ENCODE peak calls at places on chromosomes 3 and 15, in nine cellular contexts. One of them, this sample, is unnamed.

GRCh38 chr3:73542127-73542526 is 82.6 kb downstream of the PDZRN3 start:
- DNase-seq in PC-9: no peak
- DNase-seq in tibial artery: no peak
- DNase-seq in K562: no peak
- DNase-seq in effector memory CD4-positive, alpha-beta T cell: no peak
- DNase-seq in CD4-positive, alpha-beta memory T cell: no peak
- DNase-seq in esophagus squamous epithelium: no peak
- DNase-seq in iPS DF 6.9: no peak
- DNase-seq in breast epithelium: peak; percentile 42
- DNase-seq in this sample: no peak

GRCh38 chr3:12541625-12542024 is 3.7 kb downstream of the MKRN2OS start:
- DNase-seq in K562: no peak
- DNase-seq in iPS DF 6.9: no peak
- DNase-seq in effector memory CD4-positive, alpha-beta T cell: no peak
- DNase-seq in PC-9: no peak
- DNase-seq in breast epithelium: no peak
- DNase-seq in CD4-positive, alpha-beta memory T cell: no peak
- DNase-seq in tibial artery: no peak
- DNase-seq in esophagus squamous epithelium: no peak
- DNase-seq in this sample: no peak

GRCh38 chr3:107806021-107806420 is 283.3 kb downstream of the BBX start:
- DNase-seq in esophagus squamous epithelium: no peak
- DNase-seq in effector memory CD4-positive, alpha-beta T cell: no peak
- DNase-seq in tibial artery: no peak
- DNase-seq in K562: no peak
- DNase-seq in CD4-positive, alpha-beta memory T cell: no peak
- DNase-seq in PC-9: no peak
- DNase-seq in breast epithelium: no peak
- DNase-seq in iPS DF 6.9: no peak
- DNase-seq in this sample: no peak

GRCh38 chr15:70093070-70093469 is 4.6 kb downstream of the TLE3 start:
- DNase-seq in esophagus squamous epithelium: no peak
- DNase-seq in K562: no peak
- DNase-seq in breast epithelium: no peak
- DNase-seq in PC-9: no peak
- DNase-seq in iPS DF 6.9: no peak
- DNase-seq in effector memory CD4-positive, alpha-beta T cell: no peak
- DNase-seq in tibial artery: no peak
- DNase-seq in CD4-positive, alpha-beta memory T cell: no peak
- DNase-seq in this sample: no peak

GRCh38 chr3:44492496-44492895 is 15.0 kb upstream of the ZNF445 start:
- DNase-seq in tibial artery: no peak
- DNase-seq in K562: no peak
- DNase-seq in PC-9: no peak
- DNase-seq in CD4-positive, alpha-beta memory T cell: no peak
- DNase-seq in iPS DF 6.9: no peak
- DNase-seq in effector memory CD4-positive, alpha-beta T cell: no peak
- DNase-seq in esophagus squamous epithelium: no peak
- DNase-seq in breast epithelium: no peak
- DNase-seq in this sample: no peak

GRCh38 chr15:40058476-40059140 is 19.6 kb upstream of the SRP14 start:
- DNase-seq in K562: no peak
- DNase-seq in breast epithelium: no peak
- DNase-seq in tibial artery: no peak
- DNase-seq in effector memory CD4-positive, alpha-beta T cell: no peak
- DNase-seq in esophagus squamous epithelium: no peak
- DNase-seq in PC-9: no peak
- DNase-seq in iPS DF 6.9: no peak
- DNase-seq in CD4-positive, alpha-beta memory T cell: no peak
- DNase-seq in this sample: no peak

GRCh38 chr15:71364117-71364584 is 248.9 kb downstream of the THSD4 start:
- DNase-seq in PC-9: no peak
- DNase-seq in breast epithelium: no peak
- DNase-seq in tibial artery: no peak
- DNase-seq in CD4-positive, alpha-beta memory T cell: no peak
- DNase-seq in K562: no peak
- DNase-seq in iPS DF 6.9: no peak
- DNase-seq in esophagus squamous epithelium: no peak
- DNase-seq in effector memory CD4-positive, alpha-beta T cell: no peak
- DNase-seq in this sample: no peak

GRCh38 chr3:148528024-148528423 is 169.7 kb upstream of the AGTR1 start:
- DNase-seq in breast epithelium: no peak
- DNase-seq in esophagus squamous epithelium: no peak
- DNase-seq in iPS DF 6.9: no peak
- DNase-seq in tibial artery: no peak
- DNase-seq in effector memory CD4-positive, alpha-beta T cell: no peak
- DNase-seq in CD4-positive, alpha-beta memory T cell: no peak
- DNase-seq in PC-9: no peak
- DNase-seq in K562: no peak
- DNase-seq in this sample: no peak

GRCh38 chr15:29822100-29822684 is at the start of gene TJP1:
- DNase-seq in breast epithelium: peak; percentile 55
- DNase-seq in iPS DF 6.9: no peak
- DNase-seq in K562: peak; percentile 87
- DNase-seq in CD4-positive, alpha-beta memory T cell: no peak
- DNase-seq in PC-9: peak; percentile 86
- DNase-seq in esophagus squamous epithelium: no peak
- DNase-seq in effector memory CD4-positive, alpha-beta T cell: no peak
- DNase-seq in tibial artery: peak; percentile 75
- DNase-seq in this sample: peak; percentile 83

GRCh38 chr3:127496256-127496655 is 94.3 kb downstream of the TPRA1 start:
- DNase-seq in effector memory CD4-positive, alpha-beta T cell: no peak
- DNase-seq in CD4-positive, alpha-beta memory T cell: no peak
- DNase-seq in breast epithelium: no peak
- DNase-seq in iPS DF 6.9: no peak
- DNase-seq in K562: no peak
- DNase-seq in PC-9: no peak
- DNase-seq in tibial artery: no peak
- DNase-seq in esophagus squamous epithelium: no peak
- DNase-seq in this sample: no peak

GRCh38 chr3:127493924-127494646 is 96.4 kb downstream of the TPRA1 start:
- DNase-seq in breast epithelium: no peak
- DNase-seq in CD4-positive, alpha-beta memory T cell: no peak
- DNase-seq in tibial artery: no peak
- DNase-seq in K562: no peak
- DNase-seq in iPS DF 6.9: no peak
- DNase-seq in esophagus squamous epithelium: no peak
- DNase-seq in effector memory CD4-positive, alpha-beta T cell: no peak
- DNase-seq in PC-9: no peak
- DNase-seq in this sample: no peak

GRCh38 chr3:127495821-127496220 is 94.7 kb downstream of the TPRA1 start:
- DNase-seq in K562: no peak
- DNase-seq in iPS DF 6.9: no peak
- DNase-seq in effector memory CD4-positive, alpha-beta T cell: no peak
- DNase-seq in esophagus squamous epithelium: no peak
- DNase-seq in CD4-positive, alpha-beta memory T cell: no peak
- DNase-seq in PC-9: no peak
- DNase-seq in breast epithelium: no peak
- DNase-seq in tibial artery: no peak
- DNase-seq in this sample: no peak

GRCh38 chr3:127501177-127501576 is 89.4 kb downstream of the TPRA1 start:
- DNase-seq in tibial artery: no peak
- DNase-seq in effector memory CD4-positive, alpha-beta T cell: no peak
- DNase-seq in K562: no peak
- DNase-seq in esophagus squamous epithelium: no peak
- DNase-seq in CD4-positive, alpha-beta memory T cell: no peak
- DNase-seq in breast epithelium: no peak
- DNase-seq in iPS DF 6.9: no peak
- DNase-seq in PC-9: no peak
- DNase-seq in this sample: no peak

GRCh38 chr3:127497166-127497565 is 93.4 kb downstream of the TPRA1 start:
- DNase-seq in tibial artery: no peak
- DNase-seq in breast epithelium: no peak
- DNase-seq in esophagus squamous epithelium: no peak
- DNase-seq in PC-9: no peak
- DNase-seq in effector memory CD4-positive, alpha-beta T cell: no peak
- DNase-seq in iPS DF 6.9: no peak
- DNase-seq in K562: no peak
- DNase-seq in CD4-positive, alpha-beta memory T cell: no peak
- DNase-seq in this sample: no peak
- H3K9me3 ChIP-seq in tibial artery: no peaks in the 10 kb centered on the region
- H3K9me3 ChIP-seq in breast epithelium: peaks cover 26% of the 10 kb centered on the region
- H3K9me3 ChIP-seq in esophagus squamous epithelium: peaks cover 22% of the 10 kb centered on the region
- H3K9me3 ChIP-seq in PC-9: no peaks in the 10 kb centered on the region
- H3K9me3 ChIP-seq in effector memory CD4-positive, alpha-beta T cell: no peaks in the 10 kb centered on the region
- H3K9me3 ChIP-seq in iPS DF 6.9: peaks cover 3% of the 10 kb centered on the region
- H3K9me3 ChIP-seq in K562: no peaks in the 10 kb centered on the region
- H3K9me3 ChIP-seq in CD4-positive, alpha-beta memory T cell: no peaks in the 10 kb centered on the region
- H3K9me3 ChIP-seq in this sample: peaks cover 21% of the 10 kb centered on the region

GRCh38 chr3:71846189-71846588 is 61.2 kb upstream of the PROK2 start:
- DNase-seq in tibial artery: no peak
- DNase-seq in effector memory CD4-positive, alpha-beta T cell: no peak
- DNase-seq in K562: no peak
- DNase-seq in PC-9: no peak
- DNase-seq in breast epithelium: no peak
- DNase-seq in esophagus squamous epithelium: no peak
- DNase-seq in iPS DF 6.9: no peak
- DNase-seq in CD4-positive, alpha-beta memory T cell: no peak
- DNase-seq in this sample: no peak
- H3K4me3 ChIP-seq in tibial artery: no peak overlapping the region
- H3K4me3 ChIP-seq in effector memory CD4-positive, alpha-beta T cell: no peak overlapping the region
- H3K4me3 ChIP-seq in K562: no peak overlapping the region
- H3K4me3 ChIP-seq in PC-9: no peak overlapping the region
- H3K4me3 ChIP-seq in breast epithelium: no peak overlapping the region
- H3K4me3 ChIP-seq in esophagus squamous epithelium: no peak overlapping the region
- H3K4me3 ChIP-seq in iPS DF 6.9: no peak overlapping the region
- H3K4me3 ChIP-seq in CD4-positive, alpha-beta memory T cell: no peak overlapping the region
- H3K4me3 ChIP-seq in this sample: no peak overlapping the region

GRCh38 chr15:31545257-31545656 is 218.6 kb downstream of the KLF13 start:
- DNase-seq in PC-9: no peak
- DNase-seq in effector memory CD4-positive, alpha-beta T cell: no peak
- DNase-seq in tibial artery: no peak
- DNase-seq in breast epithelium: no peak
- DNase-seq in iPS DF 6.9: no peak
- DNase-seq in K562: no peak
- DNase-seq in CD4-positive, alpha-beta memory T cell: no peak
- DNase-seq in esophagus squamous epithelium: no peak
- DNase-seq in this sample: no peak
- H3K27me3 ChIP-seq in PC-9: no peaks in the 10 kb centered on the region
- H3K27me3 ChIP-seq in effector memory CD4-positive, alpha-beta T cell: peaks cover 6% of the 10 kb centered on the region
- H3K27me3 ChIP-seq in tibial artery: no peaks in the 10 kb centered on the region
- H3K27me3 ChIP-seq in breast epithelium: no peaks in the 10 kb centered on the region
- H3K27me3 ChIP-seq in iPS DF 6.9: no peaks in the 10 kb centered on the region
- H3K27me3 ChIP-seq in K562: no peaks in the 10 kb centered on the region
- H3K27me3 ChIP-seq in CD4-positive, alpha-beta memory T cell: peaks cover 6% of the 10 kb centered on the region
- H3K27me3 ChIP-seq in esophagus squamous epithelium: no peaks in the 10 kb centered on the region
- H3K27me3 ChIP-seq in this sample: peaks cover 24% of the 10 kb centered on the region

DNA sequence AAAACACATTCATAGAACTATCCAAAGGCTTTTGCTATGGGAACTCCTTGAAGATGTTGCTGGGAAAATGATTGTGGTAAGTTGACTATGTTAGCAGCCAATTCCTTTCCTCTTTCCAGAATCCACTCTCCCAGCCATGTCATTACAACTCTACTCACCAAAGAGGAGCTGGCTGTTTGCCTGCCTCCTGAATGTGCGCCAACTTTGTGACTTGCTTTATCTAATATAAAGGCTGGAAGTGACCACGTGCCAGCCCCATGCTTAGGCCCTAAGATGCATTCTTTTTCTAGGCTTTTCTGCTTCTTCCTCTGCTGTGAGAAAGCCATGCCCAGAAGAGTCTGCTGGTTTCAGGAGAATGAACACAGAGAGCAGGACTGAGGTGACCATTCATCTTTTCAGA is 182.2 kb downstream of the GABRB3 start:
- DNase-seq in breast epithelium: no peak
- DNase-seq in iPS DF 6.9: no peak
- DNase-seq in effector memory CD4-positive, alpha-beta T cell: no peak
- DNase-seq in tibial artery: no peak
- DNase-seq in esophagus squamous epithelium: no peak
- DNase-seq in K562: no peak
- DNase-seq in PC-9: no peak
- DNase-seq in CD4-positive, alpha-beta memory T cell: no peak
- DNase-seq in this sample: no peak
- H3K9me3 ChIP-seq in breast epithelium: no peaks in the 10 kb centered on the region
- H3K9me3 ChIP-seq in iPS DF 6.9: no peaks in the 10 kb centered on the region
- H3K9me3 ChIP-seq in effector memory CD4-positive, alpha-beta T cell: no peaks in the 10 kb centered on the region
- H3K9me3 ChIP-seq in tibial artery: no peaks in the 10 kb centered on the region
- H3K9me3 ChIP-seq in esophagus squamous epithelium: no peaks in the 10 kb centered on the region
- H3K9me3 ChIP-seq in K562: no peaks in the 10 kb centered on the region
- H3K9me3 ChIP-seq in PC-9: no peaks in the 10 kb centered on the region
- H3K9me3 ChIP-seq in CD4-positive, alpha-beta memory T cell: no peaks in the 10 kb centered on the region
- H3K9me3 ChIP-seq in this sample: no peaks in the 10 kb centered on the region

GRCh38 chr3:177197041-177197933 is at the start of gene TBL1XR1:
- DNase-seq in K562: peak; percentile 94
- DNase-seq in PC-9: peak; percentile 96
- DNase-seq in esophagus squamous epithelium: peak; percentile 51
- DNase-seq in tibial artery: peak; percentile 92
- DNase-seq in iPS DF 6.9: peak; percentile 48
- DNase-seq in effector memory CD4-positive, alpha-beta T cell: peak; percentile 80
- DNase-seq in CD4-positive, alpha-beta memory T cell: peak; percentile 92
- DNase-seq in breast epithelium: peak; percentile 90
- DNase-seq in this sample: peak; percentile 91

GRCh38 chr3:177195941-177196472 is 1.3 kb downstream of the TBL1XR1 start:
- DNase-seq in PC-9: no peak
- DNase-seq in tibial artery: no peak
- DNase-seq in CD4-positive, alpha-beta memory T cell: no peak
- DNase-seq in K562: no peak
- DNase-seq in esophagus squamous epithelium: no peak
- DNase-seq in effector memory CD4-positive, alpha-beta T cell: no peak
- DNase-seq in iPS DF 6.9: no peak
- DNase-seq in breast epithelium: no peak
- DNase-seq in this sample: no peak

GRCh38 chr3:177195242-177195940 is 1.9 kb downstream of the TBL1XR1 start:
- DNase-seq in PC-9: peak; percentile 15
- DNase-seq in iPS DF 6.9: no peak
- DNase-seq in tibial artery: no peak
- DNase-seq in esophagus squamous epithelium: no peak
- DNase-seq in CD4-positive, alpha-beta memory T cell: peak; percentile 21
- DNase-seq in breast epithelium: no peak
- DNase-seq in effector memory CD4-positive, alpha-beta T cell: no peak
- DNase-seq in K562: no peak
- DNase-seq in this sample: peak; percentile 10

GRCh38 chr3:177197934-177198484 is 727 bp upstream of the TBL1XR1 start:
- DNase-seq in PC-9: no peak
- DNase-seq in K562: no peak
- DNase-seq in effector memory CD4-positive, alpha-beta T cell: no peak
- DNase-seq in CD4-positive, alpha-beta memory T cell: peak; percentile 37
- DNase-seq in esophagus squamous epithelium: no peak
- DNase-seq in breast epithelium: no peak
- DNase-seq in iPS DF 6.9: no peak
- DNase-seq in tibial artery: no peak
- DNase-seq in this sample: no peak

DNA sequence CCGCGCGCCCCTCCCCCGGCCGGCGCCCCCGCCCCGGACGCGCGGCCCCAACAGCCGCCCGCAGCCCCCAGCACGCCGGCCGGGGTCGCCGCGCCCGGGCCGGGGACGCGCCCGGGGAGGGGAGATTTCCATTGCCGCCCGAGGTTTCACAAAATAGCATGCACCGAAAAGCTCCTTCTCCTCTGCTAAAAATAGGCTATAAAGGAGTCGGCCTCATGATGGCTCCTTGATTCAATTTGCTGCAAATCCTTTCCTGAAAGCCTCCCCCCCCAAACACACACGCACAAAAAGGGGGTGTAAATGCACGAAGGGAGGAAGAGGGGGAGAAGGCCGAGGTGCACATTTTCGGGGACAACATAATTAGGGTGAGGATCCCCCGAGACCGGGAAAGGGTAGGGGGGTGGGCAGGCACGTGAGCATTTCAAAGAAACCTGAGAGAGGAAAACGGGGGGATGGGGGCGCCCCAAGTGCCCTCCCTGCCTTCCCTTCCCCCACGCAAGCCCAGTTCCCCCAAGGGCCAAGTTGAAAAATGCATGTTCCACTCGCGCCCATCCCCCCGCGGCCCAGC is 725 bp downstream of the TBL1XR1 start:
- DNase-seq in K562: peak; percentile 68
- DNase-seq in PC-9: peak; percentile 33
- DNase-seq in iPS DF 6.9: no peak
- DNase-seq in CD4-positive, alpha-beta memory T cell: peak; percentile 57
- DNase-seq in tibial artery: peak; percentile 34
- DNase-seq in esophagus squamous epithelium: peak; percentile 15
- DNase-seq in effector memory CD4-positive, alpha-beta T cell: peak; percentile 19
- DNase-seq in breast epithelium: no peak
- DNase-seq in this sample: no peak
- H3K4me3 ChIP-seq in K562: peak overlapping the region; percentile 93
- H3K4me3 ChIP-seq in PC-9: peak overlapping the region; percentile 82
- H3K4me3 ChIP-seq in iPS DF 6.9: peak overlapping the region; percentile 97
- H3K4me3 ChIP-seq in CD4-positive, alpha-beta memory T cell: peak overlapping the region; percentile 97
- H3K4me3 ChIP-seq in tibial artery: peak overlapping the region; percentile 91
- H3K4me3 ChIP-seq in esophagus squamous epithelium: peak overlapping the region; percentile 99
- H3K4me3 ChIP-seq in effector memory CD4-positive, alpha-beta T cell: peak overlapping the region; percentile 97
- H3K4me3 ChIP-seq in breast epithelium: peak overlapping the region; percentile 93
- H3K4me3 ChIP-seq in this sample: peak overlapping the region; percentile 99